ENCODE peak calls at places on chromosomes 3 and 15, in five cellular contexts. One of them, this sample, is unnamed. For H3K27me3 and H3K9me3, the result is how much of the 10 kb centered on the place peaks cover.

GRCh38 chr3:131738095-131738494 is 235.3 kb upstream of the MRPL3 start:
- DNase-seq in psoas muscle: no peak
- DNase-seq in thyroid gland: no peak
- DNase-seq in cardiac muscle cell: no peak
- DNase-seq in left ventricle myocardium inferior: no peak
- DNase-seq in this sample: no peak

GRCh38 chr15:82043726-82044372 is 2.0 kb downstream of the MEX3B start:
- DNase-seq in psoas muscle: no peak
- DNase-seq in thyroid gland: no peak
- DNase-seq in cardiac muscle cell: no peak
- DNase-seq in left ventricle myocardium inferior: no peak
- DNase-seq in this sample: no peak

GRCh38 chr15:62649793-62650420 is 392.6 kb upstream of the TPM1 start:
- DNase-seq in psoas muscle: no peak
- DNase-seq in thyroid gland: peak
- DNase-seq in cardiac muscle cell: peak
- DNase-seq in left ventricle myocardium inferior: no peak
- DNase-seq in this sample: no peak

GRCh38 chr15:57637836-57638235 is 46.1 kb downstream of the MYZAP start:
- DNase-seq in psoas muscle: no peak
- DNase-seq in thyroid gland: no peak
- DNase-seq in cardiac muscle cell: no peak
- DNase-seq in left ventricle myocardium inferior: no peak
- DNase-seq in this sample: no peak

GRCh38 chr3:15273214-15273613 is 59.2 kb downstream of the SH3BP5 start:
- DNase-seq in psoas muscle: no peak
- DNase-seq in thyroid gland: no peak
- DNase-seq in cardiac muscle cell: no peak
- DNase-seq in left ventricle myocardium inferior: no peak
- DNase-seq in this sample: no peak

GRCh38 chr3:141460097-141460704 is 26.6 kb upstream of the RASA2 start:
- DNase-seq in psoas muscle: peak
- DNase-seq in thyroid gland: peak
- DNase-seq in cardiac muscle cell: peak
- DNase-seq in left ventricle myocardium inferior: peak
- DNase-seq in this sample: peak

GRCh38 chr15:56082263-56082761 is 88.9 kb upstream of the NEDD4 start:
- DNase-seq in psoas muscle: no peak
- DNase-seq in thyroid gland: no peak
- DNase-seq in cardiac muscle cell: no peak
- DNase-seq in left ventricle myocardium inferior: no peak
- DNase-seq in this sample: no peak

GRCh38 chr3:127018306-127018828 is 35.5 kb downstream of the PLXNA1 start:
- DNase-seq in psoas muscle: no peak
- DNase-seq in thyroid gland: no peak
- DNase-seq in cardiac muscle cell: no peak
- DNase-seq in left ventricle myocardium inferior: no peak
- DNase-seq in this sample: no peak

GRCh38 chr3:193016437-193016887 is 98.8 kb upstream of the MB21D2 start:
- DNase-seq in psoas muscle: peak
- DNase-seq in thyroid gland: peak
- DNase-seq in cardiac muscle cell: peak
- DNase-seq in left ventricle myocardium inferior: peak
- DNase-seq in this sample: peak

GRCh38 chr15:80507638-80508316 is 103.6 kb downstream of the ARNT2 start:
- DNase-seq in psoas muscle: no peak
- DNase-seq in thyroid gland: no peak
- DNase-seq in cardiac muscle cell: no peak
- DNase-seq in left ventricle myocardium inferior: no peak
- DNase-seq in this sample: no peak

GRCh38 chr3:57927916-57928315 is 80.3 kb upstream of the FLNB start:
- DNase-seq in psoas muscle: no peak
- DNase-seq in thyroid gland: no peak
- DNase-seq in cardiac muscle cell: no peak
- DNase-seq in left ventricle myocardium inferior: no peak
- DNase-seq in this sample: no peak

GRCh38 chr3:45417949-45418847 is 29.8 kb downstream of the LARS2 start:
- DNase-seq in psoas muscle: no peak
- DNase-seq in thyroid gland: no peak
- DNase-seq in cardiac muscle cell: no peak
- DNase-seq in left ventricle myocardium inferior: no peak
- DNase-seq in this sample: no peak

GRCh38 chr3:112689385-112689784 is 48.4 kb upstream of the CCDC80 start:
- DNase-seq in psoas muscle: no peak
- DNase-seq in thyroid gland: no peak
- DNase-seq in cardiac muscle cell: no peak
- DNase-seq in left ventricle myocardium inferior: no peak
- DNase-seq in this sample: no peak

GRCh38 chr3:153731036-153731435 is 390.2 kb upstream of the ARHGEF26 start:
- DNase-seq in psoas muscle: no peak
- DNase-seq in thyroid gland: no peak
- DNase-seq in cardiac muscle cell: no peak
- DNase-seq in left ventricle myocardium inferior: no peak
- DNase-seq in this sample: no peak

GRCh38 chr3:37338500-37338899 is 164.1 kb upstream of the LRRFIP2 start:
- DNase-seq in psoas muscle: no peak
- DNase-seq in thyroid gland: no peak
- DNase-seq in cardiac muscle cell: no peak
- DNase-seq in left ventricle myocardium inferior: no peak
- DNase-seq in this sample: no peak

GRCh38 chr3:126127452-126127851 is 43.5 kb upstream of the SLC41A3 start:
- DNase-seq in psoas muscle: peak
- DNase-seq in thyroid gland: no peak
- DNase-seq in cardiac muscle cell: no peak
- DNase-seq in left ventricle myocardium inferior: peak
- DNase-seq in this sample: no peak

GRCh38 chr15:31280037-31280830 is 46.4 kb upstream of the KLF13 start:
- DNase-seq in psoas muscle: no peak
- DNase-seq in thyroid gland: peak
- DNase-seq in cardiac muscle cell: no peak
- DNase-seq in left ventricle myocardium inferior: no peak
- DNase-seq in this sample: peak

GRCh38 chr3:28212681-28213080 is 28.7 kb upstream of the CMC1 start:
- DNase-seq in psoas muscle: no peak
- DNase-seq in thyroid gland: no peak
- DNase-seq in cardiac muscle cell: no peak
- DNase-seq in left ventricle myocardium inferior: no peak
- DNase-seq in this sample: no peak

GRCh38 chr15:22236469-22236868 is 156.1 kb downstream of the OR4M2 start:
- DNase-seq in psoas muscle: no peak
- DNase-seq in thyroid gland: no peak
- DNase-seq in cardiac muscle cell: no peak
- DNase-seq in left ventricle myocardium inferior: no peak
- DNase-seq in this sample: no peak

GRCh38 chr3:189824629-189825312 is 193.6 kb downstream of the TP63 start:
- DNase-seq in psoas muscle: no peak
- DNase-seq in thyroid gland: no peak
- DNase-seq in cardiac muscle cell: no peak
- DNase-seq in left ventricle myocardium inferior: no peak
- DNase-seq in this sample: peak

GRCh38 chr3:133152056-133152455 is 113.9 kb downstream of the TMEM108 start:
- DNase-seq in psoas muscle: no peak
- DNase-seq in thyroid gland: no peak
- DNase-seq in cardiac muscle cell: no peak
- DNase-seq in left ventricle myocardium inferior: no peak
- DNase-seq in this sample: no peak

GRCh38 chr3:159844801-159845261 is 143.8 kb upstream of the IL12A start:
- DNase-seq in psoas muscle: no peak
- DNase-seq in thyroid gland: no peak
- DNase-seq in cardiac muscle cell: no peak
- DNase-seq in left ventricle myocardium inferior: no peak
- DNase-seq in this sample: no peak

GRCh38 chr3:10524270-10524669 is 18.9 kb upstream of the ATP2B2 start:
- DNase-seq in psoas muscle: no peak
- DNase-seq in thyroid gland: no peak
- DNase-seq in cardiac muscle cell: no peak
- DNase-seq in left ventricle myocardium inferior: no peak
- DNase-seq in this sample: no peak

GRCh38 chr15:88905576-88905975 is 7.6 kb downstream of the MFGE8 start:
- DNase-seq in psoas muscle: no peak
- DNase-seq in thyroid gland: no peak
- DNase-seq in cardiac muscle cell: no peak
- DNase-seq in left ventricle myocardium inferior: no peak
- DNase-seq in this sample: no peak
- H3K27me3 ChIP-seq in psoas muscle: under half
- H3K27me3 ChIP-seq in thyroid gland: under half
- H3K27me3 ChIP-seq in cardiac muscle cell: under half
- H3K27me3 ChIP-seq in left ventricle myocardium inferior: under half
- H3K27me3 ChIP-seq in this sample: under half

GRCh38 chr15:95468820-95469219 is 861.7 kb upstream of the NR2F2 start:
- DNase-seq in psoas muscle: no peak
- DNase-seq in thyroid gland: no peak
- DNase-seq in cardiac muscle cell: no peak
- DNase-seq in left ventricle myocardium inferior: no peak
- DNase-seq in this sample: no peak
- H3K9me3 ChIP-seq in psoas muscle: under half
- H3K9me3 ChIP-seq in thyroid gland: under half
- H3K9me3 ChIP-seq in cardiac muscle cell: under half
- H3K9me3 ChIP-seq in left ventricle myocardium inferior: under half
- H3K9me3 ChIP-seq in this sample: under half

DNA sequence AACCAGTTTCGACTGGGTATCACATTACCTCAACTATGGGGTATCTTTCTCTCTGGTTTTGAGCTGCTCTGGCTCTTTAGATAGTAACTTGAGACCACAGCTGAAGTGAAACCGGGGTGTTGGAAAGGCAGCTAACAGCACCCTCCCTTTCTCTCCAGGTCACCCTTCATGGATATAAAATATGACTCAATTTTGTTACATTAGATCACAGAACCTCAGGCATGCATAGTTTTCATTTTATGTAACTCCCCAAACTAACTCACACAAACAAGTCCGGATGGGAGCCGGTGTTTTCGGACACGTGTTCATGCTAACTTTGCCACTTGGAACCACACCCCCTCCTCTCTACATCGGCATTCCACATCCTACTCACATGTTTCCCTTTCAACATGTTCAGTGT is 90.7 kb downstream of the NR2F2 start:
- DNase-seq in psoas muscle: no peak
- DNase-seq in thyroid gland: no peak
- DNase-seq in cardiac muscle cell: no peak
- DNase-seq in left ventricle myocardium inferior: no peak
- DNase-seq in this sample: peak
- H3K27me3 ChIP-seq in psoas muscle: under half
- H3K27me3 ChIP-seq in thyroid gland: under half
- H3K27me3 ChIP-seq in cardiac muscle cell: half or more
- H3K27me3 ChIP-seq in left ventricle myocardium inferior: half or more
- H3K27me3 ChIP-seq in this sample: under half

GRCh38 chr3:74624301-74624700 is 9.8 kb upstream of the CNTN3 start:
- DNase-seq in psoas muscle: no peak
- DNase-seq in thyroid gland: no peak
- DNase-seq in cardiac muscle cell: no peak
- DNase-seq in left ventricle myocardium inferior: no peak
- DNase-seq in this sample: no peak

GRCh38 chr3:74617786-74618185 is 3.3 kb upstream of the CNTN3 start:
- DNase-seq in psoas muscle: no peak
- DNase-seq in thyroid gland: no peak
- DNase-seq in cardiac muscle cell: no peak
- DNase-seq in left ventricle myocardium inferior: no peak
- DNase-seq in this sample: no peak

GRCh38 chr3:74623261-74623836 is 8.9 kb upstream of the CNTN3 start:
- DNase-seq in psoas muscle: no peak
- DNase-seq in thyroid gland: no peak
- DNase-seq in cardiac muscle cell: no peak
- DNase-seq in left ventricle myocardium inferior: no peak
- DNase-seq in this sample: no peak

GRCh38 chr3:74621581-74621980 is 7.1 kb upstream of the CNTN3 start:
- DNase-seq in psoas muscle: no peak
- DNase-seq in thyroid gland: no peak
- DNase-seq in cardiac muscle cell: no peak
- DNase-seq in left ventricle myocardium inferior: no peak
- DNase-seq in this sample: no peak
- H3K9me3 ChIP-seq in psoas muscle: under half
- H3K9me3 ChIP-seq in thyroid gland: under half
- H3K9me3 ChIP-seq in cardiac muscle cell: under half
- H3K9me3 ChIP-seq in left ventricle myocardium inferior: under half
- H3K9me3 ChIP-seq in this sample: under half

GRCh38 chr15:74300057-74300620 is 64.0 kb downstream of the CCDC33 start:
- DNase-seq in psoas muscle: no peak
- DNase-seq in thyroid gland: no peak
- DNase-seq in cardiac muscle cell: no peak
- DNase-seq in left ventricle myocardium inferior: no peak
- DNase-seq in this sample: no peak

GRCh38 chr15:74304459-74304858 is 63.0 kb downstream of the CYP11A1 start:
- DNase-seq in psoas muscle: no peak
- DNase-seq in thyroid gland: no peak
- DNase-seq in cardiac muscle cell: no peak
- DNase-seq in left ventricle myocardium inferior: no peak
- DNase-seq in this sample: no peak

GRCh38 chr15:74303741-74304309 is 63.6 kb downstream of the CYP11A1 start:
- DNase-seq in psoas muscle: no peak
- DNase-seq in thyroid gland: no peak
- DNase-seq in cardiac muscle cell: no peak
- DNase-seq in left ventricle myocardium inferior: no peak
- DNase-seq in this sample: no peak

GRCh38 chr15:74301583-74302374 is 65.7 kb downstream of the CCDC33 start:
- DNase-seq in psoas muscle: no peak
- DNase-seq in thyroid gland: no peak
- DNase-seq in cardiac muscle cell: no peak
- DNase-seq in left ventricle myocardium inferior: no peak
- DNase-seq in this sample: no peak

GRCh38 chr15:74302821-74303359 is 64.6 kb downstream of the CYP11A1 start:
- DNase-seq in psoas muscle: no peak
- DNase-seq in thyroid gland: peak
- DNase-seq in cardiac muscle cell: peak
- DNase-seq in left ventricle myocardium inferior: no peak
- DNase-seq in this sample: peak
- H3K27me3 ChIP-seq in psoas muscle: under half
- H3K27me3 ChIP-seq in thyroid gland: under half
- H3K27me3 ChIP-seq in cardiac muscle cell: under half
- H3K27me3 ChIP-seq in left ventricle myocardium inferior: half or more
- H3K27me3 ChIP-seq in this sample: under half

This sample was measured in SJCRH30.